ENCODE peak calls at places on chromosomes 11 and 22, in eight cellular contexts. Q is HS-27A, R is Peyer's patch, K is NCI-H1105 treated with DMSO at 0.1 percent for 48 hours, S is HCEC 1CT, N is ACHN, M is progenitor cell of endocrine pancreas, U is neural crest cell. V is an unnamed sample.

GRCh38 chr22:47059076-47059475 is 296.6 kb downstream of the TBC1D22A start:
- DNase-seq in U (no peak), Q (no peak), R (peak; percentile 23), K (no peak), S (no peak), N (no peak), M (no peak), V (no peak)

GRCh38 chr11:84800755-84801346 is 826.3 kb downstream of the DLG2 start:
- DNase-seq in K (no peak), Q (no peak), N (peak; percentile 33), U (no peak), M (no peak), R (no peak), S (peak; percentile 57), V (no peak)

GRCh38 chr11:36638586-36638985 is 40.5 kb upstream of the RAG2 start:
- DNase-seq in R (no peak), Q (no peak), N (no peak), U (no peak), K (no peak), S (no peak), M (no peak), V (no peak)

GRCh38 chr22:28927526-28928089 is 44.2 kb downstream of the ZNRF3 start:
- DNase-seq in R (no peak), M (no peak), N (no peak), Q (no peak), U (no peak), K (no peak), S (no peak), V (no peak)

GRCh38 chr22:21734540-21735197 is 925 bp downstream of the YPEL1 start:
- DNase-seq in S (no peak), K (peak; percentile 20), R (no peak), U (no peak), N (no peak), M (no peak), Q (no peak), V (no peak)

GRCh38 chr11:134955281-134955680 is 543.2 kb upstream of the B3GAT1 start:
- DNase-seq in K (no peak), U (no peak), M (no peak), S (no peak), R (no peak), Q (no peak), N (no peak), V (no peak)

GRCh38 chr22:42321908-42322561 is 51.6 kb upstream of the TCF20 start:
- DNase-seq in M (no peak), K (peak; percentile 36), R (no peak), S (no peak), U (no peak), Q (no peak), N (no peak), V (no peak)

GRCh38 chr11:5171856-5172255 is 17.3 kb upstream of the OR52A1 start:
- DNase-seq in R (no peak), K (no peak), Q (no peak), U (no peak), S (no peak), N (no peak), M (no peak), V (no peak)

GRCh38 chr11:123378096-123378495 is 52.0 kb upstream of the GRAMD1B start:
- DNase-seq in R (no peak), Q (no peak), M (no peak), N (no peak), K (no peak), U (no peak), S (no peak), V (no peak)